ENCODE peak calls at places on chromosomes 16 and 17, in seven cellular contexts. B, R, N, O, P, V and W are unnamed samples.
A peak's percentile ranks its signal among the peaks of the same experiment; 100 is the strongest.

GRCh38 chr16:9099131-9099625 is 7.7 kb downstream of the HAPSTR1 start:
- DNase-seq in B (peak; percentile 71), R (peak; percentile 68), N (peak; percentile 32), O (peak; percentile 68), P (no peak), V (no peak), W (no peak)

GRCh38 chr16:17921357-17921978 is 415.1 kb downstream of the NPIPA8 start:
- DNase-seq in B (peak; percentile 47), R (peak; percentile 72), N (no peak), O (peak; percentile 42), P (peak; percentile 61), V (peak; percentile 9), W (no peak)

GRCh38 chr16:56515665-56516064 is 4.2 kb downstream of the BBS2 start:
- DNase-seq in B (no peak), R (no peak), N (no peak), O (no peak), P (no peak), V (no peak), W (no peak)

GRCh38 chr16:83328936-83329335 is 478.8 kb upstream of the HSBP1 start:
- DNase-seq in B (no peak), R (no peak), N (no peak), O (no peak), P (no peak), V (no peak), W (peak; percentile 57)

GRCh38 chr17:74813793-74814192 is 37.6 kb upstream of the NAT9 start:
- DNase-seq in B (no peak), R (no peak), N (no peak), O (no peak), P (no peak), V (no peak), W (no peak)

GRCh38 chr16:29891525-29892457 is 7.6 kb downstream of the SEZ6L2 start:
- DNase-seq in B (no peak), R (no peak), N (no peak), O (no peak), P (no peak), V (no peak), W (no peak)

GRCh38 chr17:48871551-48872351 is 20.8 kb upstream of the ATP5MC1 start:
- DNase-seq in B (no peak), R (no peak), N (peak; percentile 79), O (no peak), P (peak; percentile 92), V (no peak), W (peak; percentile 39)

GRCh38 chr17:78358538-78359215 is 1.2 kb downstream of the SOCS3 start:
- DNase-seq in B (peak; percentile 60), R (peak; percentile 59), N (peak; percentile 48), O (no peak), P (peak; percentile 77), V (no peak), W (peak; percentile 82)

GRCh38 chr16:79747688-79748087 is 147.2 kb upstream of the MAF start:
- DNase-seq in B (no peak), R (no peak), N (no peak), O (no peak), P (no peak), V (no peak), W (no peak)

GRCh38 chr17:32319548-32319905 is 22.4 kb downstream of the C17orf75 start:
- DNase-seq in B (peak; percentile 84), R (peak; percentile 77), N (peak; percentile 83), O (peak; percentile 71), P (peak; percentile 83), V (peak; percentile 53), W (peak; percentile 63)

GRCh38 chr16:89094252-89094901 is 725 bp downstream of the ACSF3 start:
- DNase-seq in B (no peak), R (no peak), N (no peak), O (no peak), P (no peak), V (no peak), W (peak; percentile 15)

GRCh38 chr16:1615761-1616160 is 3.6 kb downstream of the CRAMP1 start:
- DNase-seq in B (no peak), R (no peak), N (no peak), O (no peak), P (no peak), V (no peak), W (peak; percentile 15)

GRCh38 chr17:8015957-8016631 is 13.7 kb downstream of the GUCY2D start:
- DNase-seq in B (peak; percentile 76), R (no peak), N (peak; percentile 66), O (no peak), P (no peak), V (no peak), W (no peak)

GRCh38 chr16:88754912-88755744 is 29.9 kb downstream of the PIEZO1 start:
- DNase-seq in B (no peak), R (no peak), N (no peak), O (peak; percentile 85), P (no peak), V (no peak), W (peak; percentile 38)

GRCh38 chr16:610513-611381 is 20.0 kb upstream of the WFIKKN1 start:
- DNase-seq in B (peak; percentile 83), R (no peak), N (peak; percentile 77), O (no peak), P (peak; percentile 56), V (peak; percentile 35), W (peak; percentile 41)

GRCh38 chr16:78576941-78577340 is 477.5 kb downstream of the WWOX start:
- DNase-seq in B (no peak), R (no peak), N (no peak), O (peak; percentile 11), P (no peak), V (no peak), W (no peak)

GRCh38 chr16:69150146-69150865 is 17.9 kb downstream of the UTP4 start:
- DNase-seq in B (no peak), R (peak; percentile 73), N (peak; percentile 53), O (peak; percentile 69), P (peak; percentile 81), V (no peak), W (peak; percentile 92)

GRCh38 chr17:79002291-79002690 is 7.3 kb downstream of the CANT1 start:
- DNase-seq in B (no peak), R (no peak), N (no peak), O (no peak), P (no peak), V (no peak), W (no peak)

GRCh38 chr17:35294756-35295155 is 51.9 kb downstream of the SLFN5 start:
- DNase-seq in B (no peak), R (no peak), N (no peak), O (no peak), P (no peak), V (no peak), W (peak; percentile 24)

GRCh38 chr16:73569266-73569665 is 521.3 kb upstream of the ZFHX3 start:
- DNase-seq in B (no peak), R (no peak), N (no peak), O (no peak), P (no peak), V (no peak), W (no peak)